ENCODE peak calls at places on chromosomes 11 and 22, in four cellular contexts. N is K562, A is SK-N-SH, J is HCT116. G is an unnamed sample.

GRCh38 chr22:25161017-25161915 is 38.4 kb upstream of the CRYBB3 start:
- DNase-seq in A (no peak), N (no peak), J (no peak), G (no peak)

GRCh38 chr22:26172389-26172990 is 3.2 kb downstream of the SEZ6L start:
- DNase-seq in N (peak), J (peak), A (peak), G (peak)

GRCh38 chr22:33561149-33561807 is 359.0 kb downstream of the LARGE1 start:
- DNase-seq in N (no peak), J (no peak), A (no peak), G (no peak)

GRCh38 chr11:109644158-109644557 is 222.2 kb downstream of the C11orf87 start:
- DNase-seq in A (peak), J (no peak), N (no peak), G (peak)

GRCh38 chr11:104120493-104121200 is 43.3 kb downstream of the PDGFD start:
- DNase-seq in A (no peak), J (no peak), N (no peak), G (no peak)

GRCh38 chr11:11454671-11455223 is 101.7 kb upstream of the CSNK2A3 start:
- DNase-seq in A (no peak), J (no peak), N (no peak), G (peak)

GRCh38 chr11:94525933-94526332 is 13.7 kb downstream of the C11orf97 start:
- DNase-seq in N (no peak), A (no peak), J (no peak), G (no peak)

GRCh38 chr11:96189351-96189750 is 153.6 kb downstream of the MAML2 start:
- DNase-seq in J (no peak), A (no peak), N (no peak), G (no peak)

GRCh38 chr22:36221799-36222751 is 17.3 kb downstream of the APOL2 start:
- DNase-seq in A (peak), J (peak), N (peak), G (peak)

GRCh38 chr11:69498614-69499175 is 17.2 kb downstream of the LINC01488 start:
- DNase-seq in J (no peak), A (no peak), N (no peak), G (no peak)

GRCh38 chr11:28245131-28245530 is 136.9 kb downstream of the METTL15 start:
- DNase-seq in N (no peak), A (no peak), J (no peak), G (no peak)

GRCh38 chr11:2587132-2587930 is 112.5 kb downstream of the KCNQ1OT1 start:
- DNase-seq in N (peak), J (no peak), A (peak), G (no peak)

DNA sequence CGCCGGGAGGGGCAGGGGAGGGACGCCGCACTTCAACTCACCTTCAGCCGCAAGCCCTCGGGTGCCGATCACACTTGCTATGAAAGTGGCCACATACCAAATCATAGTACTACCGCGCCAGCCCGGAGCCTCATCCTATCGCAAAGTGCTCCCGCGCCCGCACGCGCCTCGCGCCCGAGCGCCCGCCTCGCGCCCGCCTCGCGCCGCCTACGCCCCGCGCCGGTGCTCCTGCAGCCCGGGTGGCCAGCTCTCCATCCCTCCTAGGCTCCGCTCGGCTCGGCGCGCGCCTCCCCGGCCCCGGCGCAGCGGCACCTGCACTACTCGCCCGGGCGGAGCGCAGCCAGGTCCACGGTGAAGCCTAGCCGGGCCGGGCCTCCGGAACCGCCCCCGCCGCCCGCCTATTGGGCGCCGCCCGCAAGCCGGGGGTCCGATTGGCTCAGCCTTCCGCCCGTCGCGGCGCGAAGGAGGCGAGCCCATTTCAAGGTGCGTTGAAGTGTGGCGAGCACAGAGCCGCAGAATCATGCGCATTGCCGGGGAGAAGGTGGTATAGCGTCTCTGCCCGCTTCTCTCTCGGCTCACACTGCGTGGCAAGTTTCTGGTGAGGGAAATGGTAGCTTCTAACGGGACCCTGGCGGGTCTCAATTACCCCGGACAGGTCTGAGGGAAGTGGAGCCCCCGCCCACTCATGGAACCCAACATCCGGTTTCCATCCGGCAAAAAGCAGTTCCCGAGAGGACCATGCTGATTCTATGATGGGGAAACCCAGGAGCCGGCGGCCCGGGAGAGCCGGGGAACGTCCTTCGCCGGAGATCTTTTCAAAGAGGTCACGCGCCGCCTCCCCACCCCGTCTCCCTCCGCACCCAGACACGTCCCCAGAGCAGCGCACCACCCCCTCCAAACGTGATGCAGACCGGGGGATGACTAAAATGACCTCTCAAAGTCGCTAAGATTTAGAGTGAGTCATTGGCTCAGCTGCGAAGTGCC is at the start of gene IGSF9B:
- DNase-seq in N (peak), J (peak), A (peak), G (peak)
- TF ChIP-seq JUND in N (no peak), J (no peak), A (no peak), G (no peak)

GRCh38 chr11:285021-285893 is 3.7 kb upstream of the PGGHG start:
- DNase-seq in A (peak), J (no peak), N (no peak), G (no peak)

GRCh38 chr11:285894-286220 is 3.1 kb upstream of the PGGHG start:
- DNase-seq in J (no peak), N (no peak), A (peak), G (no peak)

GRCh38 chr11:282630-283360 is 4.6 kb downstream of the NLRP6 start:
- DNase-seq in N (no peak), J (no peak), A (peak), G (no peak)

GRCh38 chr11:283405-284080 is 5.3 kb downstream of the NLRP6 start:
- DNase-seq in J (no peak), A (no peak), N (no peak), G (no peak)

GRCh38 chr11:284081-285020 is 4.6 kb upstream of the PGGHG start:
- DNase-seq in N (no peak), J (no peak), A (peak), G (no peak)
- TF ChIP-seq JUND in N (no peak), J (no peak), A (no peak), G (no peak)

DNA sequence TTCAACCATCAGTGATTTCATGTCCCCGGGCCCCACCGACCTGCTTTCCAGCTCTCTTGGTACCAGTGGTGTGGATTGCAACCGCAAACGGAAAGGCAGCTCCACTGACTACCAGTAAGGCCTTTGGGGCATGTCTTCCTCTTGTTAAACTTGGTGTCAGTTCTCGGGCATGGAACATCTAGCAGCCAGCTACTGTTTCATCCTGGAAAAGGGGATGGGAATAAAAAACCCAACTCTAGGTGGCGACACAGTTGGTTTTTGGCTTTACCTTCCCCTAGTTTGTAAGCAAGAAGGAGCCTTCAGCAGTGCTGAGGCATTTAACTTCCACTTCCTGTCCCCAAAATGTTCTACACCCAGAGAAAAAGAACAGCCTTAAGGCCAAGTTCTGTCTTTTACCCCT is 76.7 kb downstream of the BMAL1 start:
- DNase-seq in N (peak), A (no peak), J (no peak), G (peak)
- TF ChIP-seq JUND in N (no peak), A (no peak), J (no peak), G (no peak)

GRCh38 chr22:42959472-42960145 is 55.3 kb downstream of the PACSIN2 start:
- DNase-seq in A (peak), J (no peak), N (peak), G (no peak)
- TF ChIP-seq JUND in A (no peak), J (no peak), N (peak), G (no peak)

GRCh38 chr11:64638017-64638664 is 47.1 kb downstream of the SLC22A12 start:
- DNase-seq in A (peak), N (peak), J (no peak), G (no peak)
- TF ChIP-seq JUND in A (no peak), N (no peak), J (no peak), G (no peak)